ENCODE peak calls at places on chromosome 3, in nine cellular contexts. Q is substantia nigra; H is foreskin fibroblast; Y is left lung; U is activated CD4-positive, alpha-beta T cell treated with anti-CD3 and anti-CD28 coated beads, Interleukin-2, amount 50 U/mL, for 1 hour; T is lung microvascular endothelial cell; B is left colon; P is cerebellum; C is NCI-H1694 treated with DMSO at 0.1 percent for 48 hours. G is an unnamed sample.

GRCh38 chr3:184320099-184320445 is 5.7 kb downstream of the EIF4G1 start:
- DNase-seq in U (peak), H (peak), Y (peak), P (peak), T (peak), C (peak), Q (peak), B (peak), G (no peak)

GRCh38 chr3:112445839-112446238 is 53.4 kb downstream of the BTLA start:
- DNase-seq in T (no peak), B (no peak), H (no peak), Q (no peak), C (no peak), Y (no peak), P (no peak), U (no peak), G (no peak)

GRCh38 chr3:37173806-37174205 is 576 bp downstream of the LRRFIP2 start:
- DNase-seq in B (no peak), H (no peak), U (no peak), Y (no peak), C (no peak), P (no peak), Q (no peak), T (peak), G (no peak)

GRCh38 chr3:177041021-177041729 is 156.1 kb downstream of the TBL1XR1 start:
- DNase-seq in T (peak), Q (no peak), B (no peak), P (no peak), C (no peak), Y (no peak), H (peak), U (no peak), G (no peak)

GRCh38 chr3:176219970-176220369 is 977.3 kb downstream of the TBL1XR1 start:
- DNase-seq in B (no peak), T (no peak), C (no peak), Y (no peak), Q (no peak), P (no peak), H (no peak), U (no peak), G (no peak)

GRCh38 chr3:118949113-118949760 is 85.4 kb downstream of the IGSF11 start:
- DNase-seq in Q (no peak), P (no peak), T (no peak), H (no peak), U (no peak), B (no peak), C (no peak), Y (no peak), G (no peak)

GRCh38 chr3:182909318-182910040 is 70.9 kb downstream of the DCUN1D1 start:
- DNase-seq in B (no peak), T (peak), C (peak), Q (no peak), P (no peak), Y (no peak), H (no peak), U (no peak), G (no peak)

GRCh38 chr3:119681279-119681678 is 4.1 kb upstream of the COX17 start:
- DNase-seq in U (no peak), P (no peak), B (no peak), T (peak), Q (no peak), Y (no peak), H (peak), C (peak), G (no peak)

GRCh38 chr3:33046521-33046920 is 50.4 kb downstream of the GLB1 start:
- DNase-seq in H (no peak), C (no peak), T (no peak), B (no peak), Q (no peak), P (no peak), Y (no peak), U (no peak), G (no peak)

G was measured in keratinocyte.